ENCODE peak calls at places on chromosomes 5 and 9, in seven cellular contexts. One of them, this sample, is unnamed.

GRCh38 chr9:77469515-77470197 is 178.5 kb downstream of the GNA14 start:
- DNase-seq in upper lobe of right lung: no peak
- DNase-seq in IMR-90: no peak
- DNase-seq in fibroblast of pulmonary artery: peak; percentile 48
- DNase-seq in lower leg skin: no peak
- DNase-seq in spleen: no peak
- DNase-seq in astrocyte of the spinal cord: no peak
- DNase-seq in this sample: peak; percentile 28

GRCh38 chr5:83337453-83338035 is 134.0 kb upstream of the VCAN start:
- DNase-seq in astrocyte of the spinal cord: no peak
- DNase-seq in IMR-90: peak; percentile 58
- DNase-seq in upper lobe of right lung: no peak
- DNase-seq in lower leg skin: no peak
- DNase-seq in spleen: no peak
- DNase-seq in fibroblast of pulmonary artery: peak; percentile 86
- DNase-seq in this sample: no peak

GRCh38 chr9:124844291-124844690 is 9.0 kb upstream of the WDR38 start:
- DNase-seq in spleen: no peak
- DNase-seq in fibroblast of pulmonary artery: no peak
- DNase-seq in astrocyte of the spinal cord: no peak
- DNase-seq in upper lobe of right lung: no peak
- DNase-seq in lower leg skin: no peak
- DNase-seq in IMR-90: no peak
- DNase-seq in this sample: no peak

GRCh38 chr9:37938121-37938906 is 34.4 kb upstream of the SLC25A51 start:
- DNase-seq in upper lobe of right lung: no peak
- DNase-seq in lower leg skin: no peak
- DNase-seq in astrocyte of the spinal cord: peak; percentile 76
- DNase-seq in spleen: no peak
- DNase-seq in fibroblast of pulmonary artery: peak; percentile 78
- DNase-seq in IMR-90: peak; percentile 93
- DNase-seq in this sample: peak; percentile 46

GRCh38 chr9:32264171-32264862 is 120.1 kb upstream of the ACO1 start:
- DNase-seq in fibroblast of pulmonary artery: peak; percentile 36
- DNase-seq in upper lobe of right lung: no peak
- DNase-seq in astrocyte of the spinal cord: peak; percentile 22
- DNase-seq in spleen: no peak
- DNase-seq in lower leg skin: no peak
- DNase-seq in IMR-90: peak; percentile 14
- DNase-seq in this sample: no peak

GRCh38 chr5:169746147-169746694 is 109.1 kb downstream of the DOCK2 start:
- DNase-seq in astrocyte of the spinal cord: no peak
- DNase-seq in spleen: no peak
- DNase-seq in fibroblast of pulmonary artery: no peak
- DNase-seq in IMR-90: no peak
- DNase-seq in lower leg skin: no peak
- DNase-seq in upper lobe of right lung: no peak
- DNase-seq in this sample: no peak

GRCh38 chr9:90013778-90014177 is 409.0 kb downstream of the GADD45G start:
- DNase-seq in astrocyte of the spinal cord: no peak
- DNase-seq in lower leg skin: no peak
- DNase-seq in upper lobe of right lung: no peak
- DNase-seq in IMR-90: no peak
- DNase-seq in spleen: no peak
- DNase-seq in fibroblast of pulmonary artery: no peak
- DNase-seq in this sample: no peak

GRCh38 chr5:115461506-115462290 is 82.9 kb downstream of the FEM1C start:
- DNase-seq in lower leg skin: no peak
- DNase-seq in upper lobe of right lung: no peak
- DNase-seq in astrocyte of the spinal cord: peak; percentile 89
- DNase-seq in IMR-90: peak; percentile 90
- DNase-seq in spleen: no peak
- DNase-seq in fibroblast of pulmonary artery: peak; percentile 54
- DNase-seq in this sample: peak; percentile 64

GRCh38 chr9:111917980-111918379 is 21.4 kb downstream of the UGCG start:
- DNase-seq in fibroblast of pulmonary artery: no peak
- DNase-seq in spleen: no peak
- DNase-seq in lower leg skin: no peak
- DNase-seq in upper lobe of right lung: no peak
- DNase-seq in IMR-90: no peak
- DNase-seq in astrocyte of the spinal cord: no peak
- DNase-seq in this sample: no peak

GRCh38 chr5:79753087-79753486 is 63.5 kb downstream of the CMYA5 start:
- DNase-seq in lower leg skin: no peak
- DNase-seq in upper lobe of right lung: no peak
- DNase-seq in IMR-90: no peak
- DNase-seq in astrocyte of the spinal cord: no peak
- DNase-seq in spleen: no peak
- DNase-seq in fibroblast of pulmonary artery: no peak
- DNase-seq in this sample: no peak

DNA sequence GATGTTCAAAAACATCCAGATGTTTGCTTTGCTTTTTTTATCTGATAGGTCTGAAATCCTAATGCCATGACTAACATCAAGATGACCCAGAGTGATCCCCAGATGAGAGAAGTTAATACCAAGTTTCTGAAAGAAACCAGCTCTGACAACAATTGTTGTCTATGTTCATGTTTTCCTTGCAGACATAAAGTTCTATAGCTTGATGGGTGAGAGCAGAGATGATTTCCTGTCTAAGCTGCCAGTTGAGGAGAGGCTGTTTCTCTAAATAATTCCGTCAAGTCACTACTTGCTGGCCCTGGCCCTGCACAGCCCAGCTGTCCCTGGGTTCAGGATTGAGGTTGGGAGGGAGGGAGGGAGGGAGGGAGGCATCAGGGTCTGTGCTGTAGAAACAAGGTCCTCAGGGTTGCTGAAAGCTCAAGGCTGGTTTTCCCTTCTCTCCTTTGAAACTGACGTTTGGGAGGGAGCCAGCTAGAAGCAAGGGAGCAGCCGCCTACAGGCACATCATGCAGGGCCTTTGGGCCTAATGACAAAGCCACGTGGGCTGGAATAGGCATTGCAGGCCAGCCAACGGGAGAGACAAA is 3.9 kb downstream of the SPARC start:
- DNase-seq in IMR-90: peak; percentile 43
- DNase-seq in lower leg skin: no peak
- DNase-seq in astrocyte of the spinal cord: no peak
- DNase-seq in spleen: no peak
- DNase-seq in upper lobe of right lung: no peak
- DNase-seq in fibroblast of pulmonary artery: no peak
- DNase-seq in this sample: no peak
- H3K4me3 ChIP-seq in IMR-90: peak overlapping the region; percentile 84
- H3K4me3 ChIP-seq in lower leg skin: no peak overlapping the region
- H3K4me3 ChIP-seq in astrocyte of the spinal cord: peak overlapping the region; percentile 20
- H3K4me3 ChIP-seq in spleen: no peak overlapping the region
- H3K4me3 ChIP-seq in upper lobe of right lung: peak overlapping the region; percentile 62
- H3K4me3 ChIP-seq in fibroblast of pulmonary artery: peak overlapping the region; percentile 74
- H3K4me3 ChIP-seq in this sample: peak overlapping the region; percentile 73

GRCh38 chr5:113122053-113122452 is 145.5 kb downstream of the DCP2 start:
- DNase-seq in spleen: no peak
- DNase-seq in lower leg skin: peak; percentile 76
- DNase-seq in fibroblast of pulmonary artery: peak; percentile 93
- DNase-seq in astrocyte of the spinal cord: peak; percentile 23
- DNase-seq in IMR-90: peak; percentile 94
- DNase-seq in upper lobe of right lung: no peak
- DNase-seq in this sample: peak; percentile 88
- H3K4me3 ChIP-seq in spleen: no peak overlapping the region
- H3K4me3 ChIP-seq in lower leg skin: no peak overlapping the region
- H3K4me3 ChIP-seq in fibroblast of pulmonary artery: no peak overlapping the region
- H3K4me3 ChIP-seq in astrocyte of the spinal cord: no peak overlapping the region
- H3K4me3 ChIP-seq in IMR-90: no peak overlapping the region
- H3K4me3 ChIP-seq in upper lobe of right lung: no peak overlapping the region
- H3K4me3 ChIP-seq in this sample: no peak overlapping the region

GRCh38 chr9:35114921-35115341 is 731 bp downstream of the ATOSB start:
- DNase-seq in astrocyte of the spinal cord: peak; percentile 27
- DNase-seq in upper lobe of right lung: peak; percentile 84
- DNase-seq in IMR-90: no peak
- DNase-seq in fibroblast of pulmonary artery: peak; percentile 29
- DNase-seq in spleen: peak; percentile 91
- DNase-seq in lower leg skin: peak; percentile 73
- DNase-seq in this sample: no peak
- H3K4me3 ChIP-seq in astrocyte of the spinal cord: peak overlapping the region; percentile 88
- H3K4me3 ChIP-seq in upper lobe of right lung: peak overlapping the region; percentile 71
- H3K4me3 ChIP-seq in IMR-90: peak overlapping the region; percentile 88
- H3K4me3 ChIP-seq in fibroblast of pulmonary artery: peak overlapping the region; percentile 92
- H3K4me3 ChIP-seq in spleen: peak overlapping the region; percentile 56
- H3K4me3 ChIP-seq in lower leg skin: peak overlapping the region; percentile 32
- H3K4me3 ChIP-seq in this sample: peak overlapping the region; percentile 71

GRCh38 chr9:7370378-7370777 is 429.2 kb downstream of the DMAC1 start:
- DNase-seq in upper lobe of right lung: no peak
- DNase-seq in spleen: no peak
- DNase-seq in astrocyte of the spinal cord: no peak
- DNase-seq in lower leg skin: no peak
- DNase-seq in IMR-90: no peak
- DNase-seq in fibroblast of pulmonary artery: peak; percentile 45
- DNase-seq in this sample: no peak

GRCh38 chr9:7368410-7369292 is 430.9 kb downstream of the DMAC1 start:
- DNase-seq in fibroblast of pulmonary artery: peak; percentile 98
- DNase-seq in spleen: no peak
- DNase-seq in upper lobe of right lung: no peak
- DNase-seq in IMR-90: peak; percentile 90
- DNase-seq in lower leg skin: no peak
- DNase-seq in astrocyte of the spinal cord: no peak
- DNase-seq in this sample: peak; percentile 62

GRCh38 chr9:7374966-7375650 is 424.5 kb downstream of the DMAC1 start:
- DNase-seq in lower leg skin: no peak
- DNase-seq in astrocyte of the spinal cord: no peak
- DNase-seq in spleen: no peak
- DNase-seq in fibroblast of pulmonary artery: no peak
- DNase-seq in IMR-90: no peak
- DNase-seq in upper lobe of right lung: no peak
- DNase-seq in this sample: no peak

GRCh38 chr9:7369384-7369821 is 430.2 kb downstream of the DMAC1 start:
- DNase-seq in astrocyte of the spinal cord: no peak
- DNase-seq in fibroblast of pulmonary artery: no peak
- DNase-seq in lower leg skin: no peak
- DNase-seq in upper lobe of right lung: no peak
- DNase-seq in IMR-90: no peak
- DNase-seq in spleen: no peak
- DNase-seq in this sample: no peak

DNA sequence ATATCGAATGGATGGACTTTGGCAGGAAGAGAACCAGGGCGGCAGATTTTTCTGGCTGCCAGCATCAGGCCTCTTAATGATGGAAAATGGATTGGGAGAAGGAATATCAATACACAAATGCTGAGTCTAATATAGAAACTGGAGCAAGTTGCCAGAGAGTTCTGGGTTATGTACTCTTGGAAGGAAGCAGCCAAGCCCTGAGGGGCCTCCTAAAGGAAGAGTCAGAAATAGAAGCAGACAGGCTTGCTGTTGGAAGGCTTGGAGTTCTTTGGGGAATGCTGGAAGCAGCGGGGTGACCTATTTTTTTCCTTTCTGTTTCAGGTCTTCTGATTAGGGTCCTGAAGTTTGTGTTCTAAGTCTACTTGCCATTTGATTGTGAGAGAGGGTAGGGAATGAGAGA is 428.5 kb downstream of the DMAC1 start:
- DNase-seq in IMR-90: no peak
- DNase-seq in lower leg skin: no peak
- DNase-seq in fibroblast of pulmonary artery: no peak
- DNase-seq in spleen: no peak
- DNase-seq in upper lobe of right lung: no peak
- DNase-seq in astrocyte of the spinal cord: no peak
- DNase-seq in this sample: no peak
- H3K4me3 ChIP-seq in IMR-90: no peak overlapping the region
- H3K4me3 ChIP-seq in lower leg skin: no peak overlapping the region
- H3K4me3 ChIP-seq in fibroblast of pulmonary artery: no peak overlapping the region
- H3K4me3 ChIP-seq in spleen: no peak overlapping the region
- H3K4me3 ChIP-seq in upper lobe of right lung: no peak overlapping the region
- H3K4me3 ChIP-seq in astrocyte of the spinal cord: no peak overlapping the region
- H3K4me3 ChIP-seq in this sample: no peak overlapping the region

DNA sequence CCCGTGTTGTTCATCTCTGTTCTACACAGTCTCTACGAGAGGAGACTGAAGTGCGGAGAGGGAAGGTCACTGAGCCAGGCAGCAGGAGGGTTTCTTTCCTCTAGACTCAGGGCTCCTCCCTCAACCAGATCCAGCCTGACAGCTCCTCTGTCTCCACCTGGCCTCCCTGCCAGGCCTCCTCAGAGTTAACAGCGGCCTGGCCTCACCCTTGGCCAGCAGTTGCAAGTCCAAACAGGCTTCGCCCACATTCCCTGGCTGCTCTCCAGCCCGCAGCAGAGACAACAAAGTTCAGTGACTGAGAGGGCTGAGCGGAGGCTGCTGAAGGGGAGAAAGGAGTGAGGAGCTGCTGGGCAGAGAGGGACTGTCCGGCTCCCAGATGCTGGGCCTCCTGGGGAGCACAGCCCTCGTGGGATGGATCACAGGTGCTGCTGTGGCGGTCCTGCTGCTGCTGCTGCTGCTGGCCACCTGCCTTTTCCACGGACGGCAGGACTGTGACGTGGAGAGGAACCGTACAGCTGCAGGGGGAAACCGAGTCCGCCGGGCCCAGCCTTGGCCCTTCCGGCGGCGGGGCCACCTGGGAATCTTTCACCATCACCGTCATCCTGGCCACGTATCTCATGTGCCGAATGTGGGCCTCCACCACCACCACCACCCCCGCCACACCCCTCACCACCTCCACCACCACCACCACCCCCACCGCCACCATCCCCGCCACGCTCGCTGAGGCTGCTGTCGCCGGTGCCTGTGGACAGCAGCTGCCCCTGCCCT is at the start of gene HRCT1:
- DNase-seq in IMR-90: peak; percentile 94
- DNase-seq in spleen: peak; percentile 88
- DNase-seq in fibroblast of pulmonary artery: peak; percentile 97
- DNase-seq in upper lobe of right lung: peak; percentile 95
- DNase-seq in astrocyte of the spinal cord: peak; percentile 97
- DNase-seq in lower leg skin: peak; percentile 87
- DNase-seq in this sample: peak; percentile 97
- H3K4me3 ChIP-seq in IMR-90: no peak within 1 kb of the TSS
- H3K4me3 ChIP-seq in spleen: no peak within 1 kb of the TSS
- H3K4me3 ChIP-seq in fibroblast of pulmonary artery: peak within 1 kb of the TSS; percentile 33
- H3K4me3 ChIP-seq in upper lobe of right lung: peak within 1 kb of the TSS; percentile 32
- H3K4me3 ChIP-seq in astrocyte of the spinal cord: no peak within 1 kb of the TSS
- H3K4me3 ChIP-seq in lower leg skin: no peak within 1 kb of the TSS
- H3K4me3 ChIP-seq in this sample: no peak within 1 kb of the TSS

GRCh38 chr9:122936464-122936863 is 4.4 kb upstream of the RABGAP1 start:
- DNase-seq in astrocyte of the spinal cord: no peak
- DNase-seq in lower leg skin: no peak
- DNase-seq in upper lobe of right lung: no peak
- DNase-seq in fibroblast of pulmonary artery: no peak
- DNase-seq in IMR-90: no peak
- DNase-seq in spleen: no peak
- DNase-seq in this sample: no peak
- H3K4me3 ChIP-seq in astrocyte of the spinal cord: no peak overlapping the region
- H3K4me3 ChIP-seq in lower leg skin: no peak overlapping the region
- H3K4me3 ChIP-seq in upper lobe of right lung: no peak overlapping the region
- H3K4me3 ChIP-seq in fibroblast of pulmonary artery: no peak overlapping the region
- H3K4me3 ChIP-seq in IMR-90: no peak overlapping the region
- H3K4me3 ChIP-seq in spleen: no peak overlapping the region
- H3K4me3 ChIP-seq in this sample: no peak overlapping the region

GRCh38 chr5:142833517-142834446 is 63.6 kb downstream of the ARHGAP26 start:
- DNase-seq in astrocyte of the spinal cord: no peak
- DNase-seq in fibroblast of pulmonary artery: no peak
- DNase-seq in spleen: no peak
- DNase-seq in upper lobe of right lung: no peak
- DNase-seq in lower leg skin: no peak
- DNase-seq in IMR-90: no peak
- DNase-seq in this sample: no peak
- H3K4me3 ChIP-seq in astrocyte of the spinal cord: no peak overlapping the region
- H3K4me3 ChIP-seq in fibroblast of pulmonary artery: no peak overlapping the region
- H3K4me3 ChIP-seq in spleen: no peak overlapping the region
- H3K4me3 ChIP-seq in upper lobe of right lung: no peak overlapping the region
- H3K4me3 ChIP-seq in lower leg skin: no peak overlapping the region
- H3K4me3 ChIP-seq in IMR-90: no peak overlapping the region
- H3K4me3 ChIP-seq in this sample: no peak overlapping the region